ENCODE peak calls at places on chromosomes 11 and 22, in seven cellular contexts. B is GM12878, D is K562, W is GM12892, H is H1, A is SK-N-SH, K is HepG2. Z is an unnamed sample.

GRCh38 chr22:49632199-49633009 is 195.3 kb downstream of the BRD1 start:
- DNase-seq in A (peak; percentile 91), B (no peak), K (peak; percentile 27), W (no peak), H (peak; percentile 39), D (no peak), Z (no peak)

GRCh38 chr11:130278745-130279144 is 36.0 kb downstream of the ZBTB44 start:
- DNase-seq in H (no peak), W (no peak), B (no peak), D (no peak), K (no peak), A (no peak), Z (no peak)

GRCh38 chr11:1050581-1051355 is 14.2 kb upstream of the MUC6 start:
- DNase-seq in H (peak; percentile 49), A (peak; percentile 95), K (peak; percentile 53), B (no peak), D (peak; percentile 84), W (peak; percentile 98), Z (peak; percentile 99)

GRCh38 chr11:78549624-78550409 is 24.8 kb downstream of the NARS2 start:
- DNase-seq in H (no peak), D (no peak), W (no peak), K (peak; percentile 12), B (no peak), A (no peak), Z (no peak)

GRCh38 chr11:10599388-10600175 is 31.1 kb upstream of the LYVE1 start:
- DNase-seq in D (no peak), W (no peak), K (peak; percentile 68), H (no peak), B (no peak), A (no peak), Z (no peak)

GRCh38 chr11:43516316-43516820 is 157.6 kb downstream of the TTC17 start:
- DNase-seq in K (no peak), H (no peak), A (no peak), B (no peak), D (no peak), W (no peak), Z (no peak)

GRCh38 chr11:7251836-7252682 is at the start of gene SYT9:
- DNase-seq in K (no peak), D (peak; percentile 16), W (peak; percentile 25), H (peak; percentile 43), A (peak; percentile 85), B (no peak), Z (peak; percentile 50)

GRCh38 chr11:28518825-28519224 is 410.6 kb downstream of the METTL15 start:
- DNase-seq in H (no peak), W (no peak), A (no peak), D (no peak), K (no peak), B (no peak), Z (no peak)

GRCh38 chr11:78420255-78420764 is 2.7 kb upstream of the GAB2 start:
- DNase-seq in B (no peak), K (peak; percentile 33), H (no peak), A (peak; percentile 70), W (no peak), D (peak; percentile 39), Z (no peak)

DNA sequence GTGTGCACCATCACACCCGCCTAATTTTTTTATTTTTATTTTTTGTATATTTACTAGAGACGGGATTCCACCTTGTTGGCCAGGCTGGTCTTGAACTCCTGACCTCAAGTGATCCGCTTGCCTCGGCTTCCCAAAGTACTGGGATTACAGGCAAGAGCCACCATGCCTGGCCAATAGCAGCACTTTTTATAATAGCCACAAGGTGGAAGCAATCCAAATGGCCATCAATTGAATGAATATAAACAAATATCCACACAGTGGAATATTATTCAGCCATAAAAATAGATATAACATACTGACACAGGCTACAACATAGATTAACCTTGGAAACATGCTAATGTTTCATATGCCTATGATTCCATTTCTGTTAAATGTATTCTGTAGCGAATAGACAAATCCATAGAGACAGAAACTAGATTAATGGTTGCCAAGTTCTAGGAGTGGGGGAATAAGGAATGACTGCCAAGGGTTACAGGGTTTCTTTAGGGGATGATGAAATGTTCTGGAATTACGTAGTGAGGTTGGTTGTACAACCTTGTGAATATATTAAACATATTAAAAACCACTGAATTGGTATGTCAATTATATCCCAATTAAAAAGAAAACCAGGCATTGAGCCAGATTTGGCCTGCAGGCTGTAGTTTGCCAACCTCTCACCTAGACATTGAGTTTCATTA is 4.8 kb downstream of the VPS51 start:
- DNase-seq in D (no peak), A (no peak), H (no peak), B (no peak), W (no peak), K (no peak), Z (no peak)
- TF ChIP-seq POLR2AphosphoS5 in D (no peak), A (no peak), H (no peak), B (no peak), W (no peak), K (no peak), Z (no peak)

GRCh38 chr11:118660646-118661424 is 18.6 kb downstream of the TREH start:
- DNase-seq in H (no peak), W (no peak), K (peak; percentile 24), B (no peak), A (no peak), D (no peak), Z (no peak)

GRCh38 chr11:118663929-118664328 is 15.5 kb downstream of the TREH start:
- DNase-seq in B (no peak), D (no peak), H (no peak), A (no peak), K (no peak), W (no peak), Z (no peak)

GRCh38 chr11:118663381-118663780 is 16.1 kb downstream of the TREH start:
- DNase-seq in W (no peak), A (no peak), D (no peak), B (no peak), K (no peak), H (no peak), Z (no peak)

GRCh38 chr11:118661425-118662301 is 17.8 kb downstream of the TREH start:
- DNase-seq in H (no peak), B (no peak), D (no peak), K (no peak), A (no peak), W (no peak), Z (no peak)

GRCh38 chr11:118662401-118663271 is 16.8 kb downstream of the TREH start:
- DNase-seq in D (no peak), W (no peak), K (no peak), A (no peak), B (no peak), H (no peak), Z (no peak)
- TF ChIP-seq TAF1 in D (no peak), W (no peak), K (no peak), A (no peak), B (no peak), H (no peak), Z (no peak)

GRCh38 chr22:33922268-33922667 is 2.0 kb upstream of the LARGE1 start:
- DNase-seq in D (no peak), A (no peak), H (no peak), W (no peak), K (peak; percentile 9), B (no peak), Z (no peak)
- TF ChIP-seq POLR2AphosphoS5 in D (no peak), A (no peak), H (peak; percentile 49), W (no peak), K (no peak), B (no peak), Z (no peak)

DNA sequence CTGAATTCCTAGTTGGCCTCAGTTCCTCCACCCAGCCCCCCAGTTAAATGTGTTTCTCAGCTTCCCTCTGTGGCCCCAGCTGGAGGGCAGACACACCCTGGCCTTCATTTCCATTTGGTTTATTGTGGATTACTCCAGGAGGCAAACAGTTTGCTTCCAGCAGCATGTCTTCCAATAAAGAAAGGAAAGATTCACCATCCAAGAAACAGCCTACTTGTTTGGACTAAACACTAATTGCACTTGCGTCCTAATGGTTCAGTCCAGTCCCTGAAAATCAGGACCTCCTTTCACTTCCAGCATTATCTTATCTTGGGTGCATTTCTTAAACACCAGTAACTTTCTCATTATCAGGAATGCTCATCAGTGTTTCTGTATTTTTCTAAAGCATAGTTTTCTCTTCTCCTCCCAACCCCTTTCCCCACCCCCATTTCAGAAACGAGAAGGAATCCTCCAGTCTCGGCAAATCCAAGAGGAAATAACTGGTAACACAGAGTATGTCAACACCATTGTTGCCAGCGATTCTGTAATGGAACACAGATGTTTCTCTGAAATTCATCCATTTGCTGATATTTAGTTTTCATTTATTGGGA is 130.9 kb downstream of the PARVA start:
- DNase-seq in K (no peak), A (peak; percentile 45), B (no peak), H (no peak), W (no peak), D (no peak), Z (no peak)
- TF ChIP-seq TAF1 in K (no peak), A (no peak), B (no peak), H (no peak), W (no peak), D (no peak), Z (no peak)

DNA sequence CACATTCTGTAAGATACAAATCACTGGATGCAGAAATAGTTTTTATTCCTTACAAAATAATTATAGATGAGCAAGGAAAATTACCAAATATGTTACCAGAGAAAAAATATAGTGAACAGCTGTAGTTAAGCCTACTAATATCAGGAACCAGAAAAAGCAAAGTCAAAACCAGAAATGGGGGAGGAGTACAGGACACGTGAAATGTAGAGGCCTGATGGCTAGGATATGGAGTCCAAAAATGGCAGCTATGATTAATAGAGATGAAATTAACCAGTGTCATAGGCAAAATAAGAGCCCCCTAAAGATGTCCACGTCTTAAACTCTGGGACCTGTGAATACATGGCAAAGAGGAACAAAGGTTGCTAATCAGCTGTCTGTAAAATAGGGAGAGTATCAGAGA is 34.1 kb downstream of the MRE11 start:
- DNase-seq in W (no peak), D (no peak), H (no peak), K (no peak), A (no peak), B (no peak), Z (no peak)
- TF ChIP-seq POLR2AphosphoS5 in W (no peak), D (no peak), H (no peak), K (no peak), A (no peak), B (no peak), Z (no peak)

DNA sequence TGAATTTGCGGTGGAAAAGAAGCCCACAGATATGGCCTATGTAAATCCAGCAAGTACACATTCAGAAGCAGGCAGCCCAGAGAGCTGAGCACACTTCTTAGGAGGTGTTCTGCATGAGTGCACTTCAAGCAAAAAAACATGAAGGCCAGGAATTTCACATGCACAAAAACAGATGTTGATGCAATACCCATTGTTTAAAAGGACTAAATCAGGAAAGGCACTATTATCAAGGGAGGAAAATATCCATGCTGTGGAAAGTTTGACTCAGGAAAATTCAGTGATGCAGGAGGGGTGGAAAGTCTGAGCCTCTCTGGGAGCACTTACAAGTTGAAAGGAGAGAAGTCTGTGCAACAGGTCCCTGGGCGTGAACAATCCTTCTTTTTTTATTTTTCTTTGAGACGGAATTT is 15.8 kb upstream of the CARS1 start:
- DNase-seq in W (no peak), K (no peak), H (no peak), B (no peak), A (no peak), D (no peak), Z (no peak)
- TF ChIP-seq TAF1 in W (no peak), K (no peak), H (no peak), B (no peak), A (no peak), D (no peak), Z (no peak)

Z was measured in GM12891.